ENCODE peak calls at places on chromosomes 4 and X, in ten cellular contexts. P is CD8-positive, alpha-beta memory T cell; R is colonic mucosa; W is GM23248; C is psoas muscle; M is prostate gland; E is left ventricle myocardium inferior; I is sigmoid colon; F is SK-N-SH; G is hepatocyte. L is an unnamed sample. For H3K9me3, the result is how much of the 10 kb centered on the place peaks cover.

GRCh38 chr4:106987314-106987713 is 48.8 kb downstream of the DKK2 start:
- DNase-seq in P (no peak), R (no peak), W (no peak), C (no peak), M (no peak), E (no peak), I (no peak), F (peak), G (no peak), L (no peak)

GRCh38 chrX:47560179-47560830 is 700 bp upstream of the ARAF start:
- DNase-seq in P (no peak), R (no peak), W (no peak), C (no peak), M (no peak), E (no peak), I (no peak), F (no peak), G (no peak), L (no peak)

GRCh38 chrX:7068939-7069367 is 78.6 kb upstream of the STS start:
- DNase-seq in P (no peak), R (no peak), W (peak), C (no peak), M (no peak), E (no peak), I (no peak), F (peak), G (no peak), L (no peak)

GRCh38 chr4:141254326-141254725 is 33.6 kb downstream of the ZNF330 start:
- DNase-seq in P (no peak), R (no peak), W (no peak), C (no peak), M (no peak), E (no peak), I (no peak), F (no peak), G (no peak), L (no peak)

GRCh38 chr4:3412257-3413020 is 29.3 kb upstream of the HGFAC start:
- DNase-seq in P (no peak), R (no peak), W (no peak), C (peak), M (no peak), E (no peak), I (peak), F (no peak), G (no peak), L (peak)

GRCh38 chr4:113327513-113327912 is 278.1 kb downstream of the ANK2 start:
- DNase-seq in P (no peak), R (no peak), W (peak), C (no peak), M (no peak), E (no peak), I (no peak), F (no peak), G (peak), L (no peak)

GRCh38 chr4:74503580-74503979 is 58.6 kb downstream of the AREG start:
- DNase-seq in P (no peak), R (no peak), W (peak), C (no peak), M (no peak), E (no peak), I (no peak), F (no peak), G (no peak), L (no peak)

GRCh38 chrX:133987188-133987587 is 1.8 kb upstream of the GPC3 start:
- DNase-seq in P (no peak), R (no peak), W (no peak), C (no peak), M (no peak), E (no peak), I (no peak), F (no peak), G (no peak), L (no peak)

GRCh38 chrX:19889582-19890342 is 2.4 kb upstream of the SH3KBP1 start:
- DNase-seq in P (peak), R (no peak), W (peak), C (no peak), M (no peak), E (no peak), I (no peak), F (no peak), G (peak), L (no peak)

GRCh38 chr4:110484767-110485166 is 8.8 kb downstream of the ENPEP start:
- DNase-seq in P (no peak), R (no peak), W (peak), C (peak), M (no peak), E (no peak), I (no peak), F (no peak), G (peak), L (no peak)

GRCh38 chr4:17544831-17545234 is 29.9 kb downstream of the CLRN2 start:
- DNase-seq in P (no peak), R (no peak), W (no peak), C (no peak), M (peak), E (no peak), I (no peak), F (peak), G (no peak), L (no peak)

GRCh38 chrX:126820700-126821420 is 1.3 kb downstream of the PRR32 start:
- DNase-seq in P (no peak), R (no peak), W (no peak), C (no peak), M (no peak), E (peak), I (no peak), F (no peak), G (no peak), L (no peak)

GRCh38 chr4:137534516-137534915 is 2.2 kb upstream of the PCDH18 start:
- DNase-seq in P (no peak), R (no peak), W (peak), C (no peak), M (no peak), E (no peak), I (no peak), F (no peak), G (no peak), L (no peak)

GRCh38 chr4:137532869-137533236 is 559 bp upstream of the PCDH18 start:
- DNase-seq in P (no peak), R (no peak), W (peak), C (no peak), M (no peak), E (no peak), I (no peak), F (no peak), G (no peak), L (no peak)

GRCh38 chr4:137531951-137532868 is at the start of gene PCDH18:
- DNase-seq in P (peak), R (peak), W (peak), C (peak), M (peak), E (peak), I (peak), F (peak), G (peak), L (peak)

GRCh38 chr4:137535718-137536117 is 3.4 kb upstream of the PCDH18 start:
- DNase-seq in P (no peak), R (no peak), W (no peak), C (no peak), M (no peak), E (no peak), I (no peak), F (no peak), G (no peak), L (no peak)

GRCh38 chr4:137533855-137534254 is 1.6 kb upstream of the PCDH18 start:
- DNase-seq in P (no peak), R (no peak), W (no peak), C (no peak), M (no peak), E (no peak), I (no peak), F (no peak), G (no peak), L (no peak)
- H3K4me3 ChIP-seq in P (no peak), R (no peak), W (peak), C (peak), M (no peak), E (peak), I (peak), F (no peak), G (no peak), L (peak)

GRCh38 chrX:55118574-55118973 is 29.8 kb downstream of the PAGE2 start:
- DNase-seq in P (no peak), R (no peak), W (no peak), C (no peak), M (no peak), E (no peak), I (no peak), F (no peak), G (no peak), L (no peak)
- H3K9me3 ChIP-seq in P (under half), R (under half), W (under half), C (under half), M (under half), E (under half), I (under half), F (under half), G (under half), L (under half)

GRCh38 chrX:38221391-38221929 is 789 bp upstream of the SRPX start:
- DNase-seq in P (no peak), R (no peak), W (peak), C (no peak), M (no peak), E (no peak), I (no peak), F (no peak), G (no peak), L (no peak)
- H3K4me3 ChIP-seq in P (no peak), R (no peak), W (peak), C (no peak), M (no peak), E (peak), I (peak), F (peak), G (no peak), L (no peak)

GRCh38 chr4:30245140-30245539 is 475.0 kb upstream of the PCDH7 start:
- DNase-seq in P (no peak), R (no peak), W (no peak), C (no peak), M (no peak), E (no peak), I (no peak), F (no peak), G (no peak), L (no peak)
- H3K9me3 ChIP-seq in P (under half), R (under half), W (under half), C (under half), M (under half), E (half or more), I (under half), F (under half), G (under half), L (under half)

DNA sequence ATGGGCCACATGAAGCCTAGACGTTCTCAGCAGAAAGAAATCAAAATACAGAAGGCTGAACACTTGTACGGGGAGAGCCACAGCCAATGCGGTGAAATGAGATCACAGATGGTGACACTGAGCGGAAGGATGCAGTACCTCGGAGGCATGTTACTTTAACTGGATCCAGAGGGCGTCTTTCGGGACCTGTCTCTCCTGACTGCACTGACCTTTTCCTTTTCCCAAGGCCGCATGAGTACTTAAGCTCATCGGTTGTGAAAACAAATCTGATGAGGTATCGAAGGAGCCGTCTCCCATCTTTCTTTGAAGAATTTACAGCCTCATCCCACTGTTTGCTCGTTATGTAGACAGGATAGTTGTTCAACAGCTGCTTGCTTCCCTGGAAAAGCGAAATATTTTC is 32.5 kb downstream of the BEND4 start:
- DNase-seq in P (no peak), R (no peak), W (no peak), C (no peak), M (no peak), E (no peak), I (no peak), F (no peak), G (no peak), L (no peak)
- H3K4me3 ChIP-seq in P (no peak), R (no peak), W (no peak), C (no peak), M (no peak), E (no peak), I (no peak), F (no peak), G (no peak), L (no peak)

GRCh38 chrX:148271263-148271662 is 229.2 kb upstream of the AFF2 start:
- DNase-seq in P (no peak), R (no peak), W (no peak), C (no peak), M (no peak), E (no peak), I (no peak), F (no peak), G (no peak), L (no peak)

GRCh38 chrX:148268646-148269045 is 231.8 kb upstream of the AFF2 start:
- DNase-seq in P (no peak), R (no peak), W (no peak), C (no peak), M (no peak), E (no peak), I (no peak), F (no peak), G (no peak), L (no peak)

GRCh38 chrX:148269513-148269912 is 230.9 kb upstream of the AFF2 start:
- DNase-seq in P (no peak), R (no peak), W (no peak), C (no peak), M (no peak), E (no peak), I (no peak), F (no peak), G (no peak), L (no peak)

GRCh38 chrX:148265829-148266228 is 234.6 kb upstream of the AFF2 start:
- DNase-seq in P (no peak), R (no peak), W (no peak), C (no peak), M (no peak), E (no peak), I (no peak), F (no peak), G (no peak), L (no peak)

DNA sequence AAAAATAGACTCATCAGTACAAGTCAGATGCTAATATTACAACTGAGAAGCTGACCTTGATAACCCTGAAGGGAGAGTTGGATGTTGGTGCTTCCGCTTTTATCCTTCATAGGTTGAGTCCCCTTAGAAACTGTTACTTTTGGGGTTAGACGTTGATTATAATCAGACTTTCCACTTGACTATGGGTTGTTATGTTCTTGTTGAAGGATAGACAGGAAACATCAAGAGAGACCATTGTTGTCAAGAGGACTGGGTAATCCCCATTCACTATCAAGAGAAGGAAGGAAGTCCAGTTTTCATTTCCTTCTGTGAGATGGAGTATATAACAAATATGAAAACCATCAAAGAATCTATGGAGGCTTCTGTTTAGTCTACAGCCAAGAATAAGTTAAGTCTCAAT is 229.9 kb upstream of the AFF2 start:
- DNase-seq in P (peak), R (no peak), W (no peak), C (no peak), M (no peak), E (no peak), I (no peak), F (no peak), G (no peak), L (no peak)
- H3K9me3 ChIP-seq in P (under half), R (under half), W (under half), C (under half), M (under half), E (under half), I (under half), F (under half), G (under half), L (under half)

GRCh38 chr4:31998807-31999206 is 1278.6 kb downstream of the PCDH7 start:
- DNase-seq in P (no peak), R (no peak), W (no peak), C (no peak), M (no peak), E (no peak), I (no peak), F (no peak), G (no peak), L (no peak)

GRCh38 chr4:32000846-32001488 is 1280.8 kb downstream of the PCDH7 start:
- DNase-seq in P (no peak), R (no peak), W (no peak), C (no peak), M (no peak), E (no peak), I (no peak), F (no peak), G (no peak), L (no peak)

GRCh38 chr4:32003548-32003947 is 1283.4 kb downstream of the PCDH7 start:
- DNase-seq in P (no peak), R (no peak), W (no peak), C (no peak), M (no peak), E (no peak), I (no peak), F (no peak), G (no peak), L (no peak)

GRCh38 chr4:31995943-31996901 is 1276.1 kb downstream of the PCDH7 start:
- DNase-seq in P (no peak), R (no peak), W (no peak), C (no peak), M (no peak), E (no peak), I (no peak), F (no peak), G (peak), L (no peak)

DNA sequence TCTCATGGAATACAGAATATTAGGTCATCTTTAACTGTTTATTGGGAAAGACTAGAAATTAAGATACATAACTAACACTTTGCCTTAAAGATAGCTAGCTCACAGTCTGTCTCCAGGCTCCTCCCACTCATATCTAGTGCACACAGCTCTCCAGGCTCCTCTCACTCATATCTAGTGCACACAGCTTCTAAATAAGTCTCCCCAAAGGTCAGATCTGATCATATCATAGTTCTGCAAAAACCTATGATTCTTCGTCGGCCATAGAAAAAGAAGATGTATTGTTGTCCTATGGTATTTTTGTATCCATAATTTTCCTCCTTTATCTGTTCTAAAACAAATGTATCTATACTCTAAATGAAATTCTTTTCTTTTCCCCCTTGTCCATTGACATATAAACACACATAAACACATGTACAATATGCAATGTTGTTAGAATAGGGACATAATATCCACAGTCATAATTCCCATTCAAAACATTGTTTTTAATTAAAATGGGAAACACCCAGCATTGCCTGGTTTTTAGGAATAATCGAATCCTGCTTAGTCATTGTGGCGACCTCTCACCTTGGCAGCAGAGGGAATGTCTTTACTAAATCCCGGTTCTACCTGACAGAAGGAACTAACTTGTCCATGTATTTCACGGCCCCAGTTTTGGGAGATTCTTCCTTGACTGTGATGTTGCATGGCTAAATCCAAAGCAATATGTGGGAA is 1282.0 kb downstream of the PCDH7 start:
- DNase-seq in P (no peak), R (no peak), W (no peak), C (no peak), M (no peak), E (no peak), I (no peak), F (no peak), G (no peak), L (no peak)
- H3K4me3 ChIP-seq in P (no peak), R (no peak), W (no peak), C (no peak), M (no peak), E (no peak), I (no peak), F (no peak), G (no peak), L (no peak)

GRCh38 chrX:44946771-44947170 is 73.8 kb downstream of the KDM6A start:
- DNase-seq in P (no peak), R (no peak), W (no peak), C (no peak), M (no peak), E (no peak), I (no peak), F (no peak), G (no peak), L (no peak)

GRCh38 chrX:44945736-44946135 is 72.7 kb downstream of the KDM6A start:
- DNase-seq in P (no peak), R (no peak), W (no peak), C (no peak), M (no peak), E (no peak), I (no peak), F (no peak), G (no peak), L (no peak)

GRCh38 chrX:44944894-44945293 is 71.9 kb downstream of the KDM6A start:
- DNase-seq in P (no peak), R (no peak), W (no peak), C (no peak), M (no peak), E (no peak), I (no peak), F (no peak), G (no peak), L (no peak)

GRCh38 chrX:44938111-44938510 is 65.1 kb downstream of the KDM6A start:
- DNase-seq in P (no peak), R (no peak), W (no peak), C (no peak), M (no peak), E (no peak), I (no peak), F (no peak), G (no peak), L (no peak)

DNA sequence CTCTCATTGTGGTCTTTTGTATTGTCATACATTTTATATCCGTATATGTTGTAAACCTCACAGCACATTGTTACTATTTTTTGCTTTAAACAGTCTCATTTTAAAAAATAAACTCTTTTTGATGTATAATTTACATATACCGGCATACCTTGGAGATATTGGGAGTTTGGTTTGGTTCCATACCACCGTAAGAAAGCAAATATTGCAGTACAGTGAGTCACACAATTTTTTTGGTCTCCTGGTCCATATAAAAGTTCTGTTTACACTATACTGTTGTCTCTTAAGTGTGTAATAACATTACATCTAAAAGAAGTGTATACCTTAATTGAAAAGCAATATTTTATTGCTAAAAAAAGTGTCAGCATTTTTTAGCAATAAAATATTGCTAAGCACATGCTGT is 70.0 kb downstream of the KDM6A start:
- DNase-seq in P (no peak), R (no peak), W (no peak), C (no peak), M (no peak), E (no peak), I (no peak), F (no peak), G (no peak), L (no peak)
- H3K9me3 ChIP-seq in P (under half), R (under half), W (under half), C (under half), M (under half), E (under half), I (under half), F (under half), G (under half), L (under half)

L was measured in upper lobe of right lung.